ENCODE peak calls at places on chromosomes 4 and X, in ten cellular contexts. Z is Peyer's patch, C is heart left ventricle, J is body of pancreas, E is endothelial cell of umbilical vein, Y is right lobe of liver, V is stomach, O is tibial nerve, B is vagina, X is K562. W is an unnamed sample.

GRCh38 chr4:77095101-77095826 is 19.5 kb upstream of the CCNI start:
- DNase-seq in Z (peak; percentile 93), C (peak; percentile 78), J (peak; percentile 79), E (peak; percentile 68), Y (peak; percentile 74), V (peak; percentile 84), O (peak; percentile 83), B (no peak), X (peak; percentile 57), W (peak; percentile 80)

GRCh38 chr4:5940470-5941203 is 47.8 kb upstream of the CRMP1 start:
- DNase-seq in Z (no peak), C (no peak), J (no peak), E (no peak), Y (no peak), V (no peak), O (no peak), B (no peak), X (peak; percentile 37), W (no peak)

GRCh38 chrX:40552768-40553167 is 28.0 kb upstream of the ATP6AP2 start:
- DNase-seq in Z (no peak), C (no peak), J (no peak), E (no peak), Y (no peak), V (no peak), O (no peak), B (no peak), X (peak; percentile 18), W (no peak)

GRCh38 chrX:129622757-129623301 is 31.9 kb downstream of the APLN start:
- DNase-seq in Z (no peak), C (no peak), J (no peak), E (peak; percentile 85), Y (no peak), V (no peak), O (no peak), B (no peak), X (no peak), W (no peak)

GRCh38 chrX:148905376-148905775 is 405.0 kb downstream of the AFF2 start:
- DNase-seq in Z (no peak), C (no peak), J (no peak), E (no peak), Y (no peak), V (no peak), O (no peak), B (no peak), X (no peak), W (no peak)

GRCh38 chr4:89212666-89213381 is 94.8 kb downstream of the GPRIN3 start:
- DNase-seq in Z (no peak), C (no peak), J (no peak), E (no peak), Y (no peak), V (no peak), O (no peak), B (no peak), X (no peak), W (no peak)

GRCh38 chr4:123444298-123444731 is 47.7 kb downstream of the SPRY1 start:
- DNase-seq in Z (peak; percentile 81), C (peak; percentile 40), J (no peak), E (peak; percentile 75), Y (no peak), V (no peak), O (peak; percentile 7), B (no peak), X (peak; percentile 66), W (no peak)

GRCh38 chr4:56372774-56373173 is 14.5 kb downstream of the AASDH start:
- DNase-seq in Z (no peak), C (no peak), J (no peak), E (no peak), Y (no peak), V (no peak), O (no peak), B (no peak), X (no peak), W (no peak)

GRCh38 chr4:147772056-147772455 is 40.2 kb downstream of the ARHGAP10 start:
- DNase-seq in Z (peak; percentile 67), C (no peak), J (peak; percentile 33), E (no peak), Y (no peak), V (peak; percentile 58), O (no peak), B (no peak), X (no peak), W (no peak)

GRCh38 chr4:30721353-30722091 is 1.4 kb downstream of the PCDH7 start:
- DNase-seq in Z (peak; percentile 47), C (peak; percentile 29), J (peak; percentile 40), E (peak; percentile 72), Y (peak; percentile 53), V (peak; percentile 56), O (no peak), B (no peak), X (no peak), W (peak; percentile 29)

GRCh38 chr4:81314196-81314896 is 99.3 kb upstream of the PRKG2 start:
- DNase-seq in Z (peak; percentile 96), C (peak; percentile 24), J (peak; percentile 76), E (no peak), Y (no peak), V (peak; percentile 83), O (no peak), B (no peak), X (no peak), W (no peak)

GRCh38 chr4:1496116-1496642 is 89.9 kb upstream of the NKX1-1 start:
- DNase-seq in Z (no peak), C (no peak), J (no peak), E (no peak), Y (no peak), V (no peak), O (no peak), B (no peak), X (no peak), W (no peak)

GRCh38 chrX:13188731-13189309 is 131.0 kb downstream of the ATXN3L start:
- DNase-seq in Z (no peak), C (no peak), J (no peak), E (no peak), Y (no peak), V (no peak), O (no peak), B (no peak), X (no peak), W (no peak)

GRCh38 chr4:113141901-113142346 is 92.5 kb downstream of the ANK2 start:
- DNase-seq in Z (no peak), C (no peak), J (no peak), E (no peak), Y (no peak), V (no peak), O (no peak), B (no peak), X (no peak), W (no peak)

GRCh38 chrX:48938721-48939416 is 18.5 kb downstream of the OTUD5 start:
- DNase-seq in Z (peak; percentile 85), C (no peak), J (no peak), E (no peak), Y (no peak), V (no peak), O (no peak), B (no peak), X (no peak), W (no peak)

GRCh38 chrX:48937065-48937907 is 18.5 kb upstream of the PIM2 start:
- DNase-seq in Z (peak; percentile 96), C (peak; percentile 61), J (no peak), E (no peak), Y (peak; percentile 71), V (peak; percentile 72), O (peak; percentile 18), B (no peak), X (peak; percentile 79), W (no peak)

GRCh38 chrX:48936429-48937064 is 17.7 kb upstream of the PIM2 start:
- DNase-seq in Z (no peak), C (no peak), J (no peak), E (no peak), Y (no peak), V (no peak), O (no peak), B (no peak), X (no peak), W (no peak)

GRCh38 chrX:48940404-48940955 is 16.9 kb downstream of the OTUD5 start:
- DNase-seq in Z (no peak), C (no peak), J (no peak), E (no peak), Y (no peak), V (no peak), O (no peak), B (no peak), X (peak; percentile 88), W (no peak)

GRCh38 chrX:48939417-48940228 is 17.8 kb downstream of the OTUD5 start:
- DNase-seq in Z (peak; percentile 71), C (no peak), J (no peak), E (no peak), Y (no peak), V (no peak), O (no peak), B (no peak), X (no peak), W (no peak)
- H3K4me1 ChIP-seq in Z (peaks cover 25% of the 10 kb centered on the region), C (peaks cover 16% of the 10 kb centered on the region), J (peaks cover 19% of the 10 kb centered on the region), E (no peaks in the 10 kb centered on the region), Y (no peaks in the 10 kb centered on the region), V (no peaks in the 10 kb centered on the region), O (peaks cover 11% of the 10 kb centered on the region), B (peaks cover 21% of the 10 kb centered on the region), X (peaks cover 65% of the 10 kb centered on the region), W (no peaks in the 10 kb centered on the region)

GRCh38 chr4:153637201-153637600 is 46.9 kb upstream of the TLR2 start:
- DNase-seq in Z (no peak), C (no peak), J (no peak), E (no peak), Y (no peak), V (no peak), O (no peak), B (no peak), X (no peak), W (no peak)
- TF ChIP-seq POLR2A in Z (no peak), C (no peak), J (no peak), E (no peak), Y (no peak), V (no peak), O (no peak), B (no peak), X (no peak), W (no peak)

GRCh38 chr4:176793060-176793605 is 411 bp upstream of the VEGFC start:
- DNase-seq in Z (no peak), C (no peak), J (peak; percentile 11), E (no peak), Y (no peak), V (no peak), O (no peak), B (no peak), X (no peak), W (no peak)
- H3K4me3 ChIP-seq in Z (peak overlapping the region; percentile 62), C (peak overlapping the region; percentile 79), J (no peak overlapping the region), E (peak overlapping the region; percentile 16), Y (peak overlapping the region; percentile 48), V (peak overlapping the region; percentile 60), O (peak overlapping the region; percentile 19), B (peak overlapping the region; percentile 48), X (no peak overlapping the region), W (peak overlapping the region; percentile 70)

GRCh38 chrX:111363741-111364140 is 48.3 kb downstream of the DCX start:
- DNase-seq in Z (no peak), C (no peak), J (no peak), E (no peak), Y (no peak), V (no peak), O (no peak), B (no peak), X (no peak), W (no peak)

GRCh38 chrX:111361751-111362150 is 50.2 kb downstream of the DCX start:
- DNase-seq in Z (no peak), C (no peak), J (no peak), E (no peak), Y (no peak), V (no peak), O (no peak), B (no peak), X (no peak), W (no peak)

GRCh38 chrX:111360839-111361238 is 51.2 kb downstream of the DCX start:
- DNase-seq in Z (no peak), C (no peak), J (no peak), E (no peak), Y (no peak), V (no peak), O (no peak), B (no peak), X (no peak), W (no peak)

GRCh38 chrX:111365770-111366325 is 46.1 kb downstream of the DCX start:
- DNase-seq in Z (no peak), C (no peak), J (no peak), E (no peak), Y (no peak), V (no peak), O (no peak), B (no peak), X (no peak), W (no peak)
- H3K4me1 ChIP-seq in Z (no peaks in the 10 kb centered on the region), C (no peaks in the 10 kb centered on the region), J (no peaks in the 10 kb centered on the region), E (no peaks in the 10 kb centered on the region), Y (no peaks in the 10 kb centered on the region), V (no peaks in the 10 kb centered on the region), O (no peaks in the 10 kb centered on the region), B (no peaks in the 10 kb centered on the region), X (no peaks in the 10 kb centered on the region), W (no peaks in the 10 kb centered on the region)